ENCODE peak calls at places on chromosomes 5 and 9, in nine cellular contexts. H is stimulated activated naive CD8-positive, alpha-beta T cell treated with anti-CD3 and anti-CD28 coated beads, Interleukin-15, Interleukin-2, amounts not matched to agents 100 U/mL and 50 U/mL, for 24 hours; W is naive B cell; T is naive thymus-derived CD8-positive, alpha-beta T cell; Q is GM23248; N is 8988T; Y is activated naive CD8-positive, alpha-beta T cell treated with anti-CD3 and anti-CD28 coated beads, Interleukin-2, amount 50 U/mL, for 24 hours; Z is mucosa of descending colon; E is effector memory CD4-positive, alpha-beta T cell. F is an unnamed sample.

GRCh38 chr5:151686673-151687378 is at the start of gene SPARC:
- DNase-seq in Y (no peak), Q (peak), H (peak), E (no peak), Z (peak), W (no peak), N (no peak), T (no peak), F (peak)

GRCh38 chr5:164555809-164556208 is 1050.4 kb downstream of the MAT2B start:
- DNase-seq in W (no peak), Y (no peak), N (no peak), T (no peak), E (no peak), Q (no peak), H (no peak), Z (no peak), F (no peak)

GRCh38 chr9:120845255-120845654 is 2.5 kb upstream of the PSMD5 start:
- DNase-seq in E (no peak), Y (peak), H (peak), T (no peak), N (no peak), Z (no peak), W (no peak), Q (peak), F (no peak)

GRCh38 chr5:134141346-134142050 is 27.0 kb downstream of the TCF7 start:
- DNase-seq in H (no peak), Y (no peak), Q (peak), Z (peak), T (peak), N (no peak), E (no peak), W (no peak), F (no peak)

GRCh38 chr9:79667716-79668458 is 96.1 kb downstream of the TLE4 start:
- DNase-seq in N (no peak), H (no peak), T (no peak), Y (no peak), E (no peak), Q (no peak), Z (no peak), W (no peak), F (peak)

GRCh38 chr5:80181618-80182211 is 74.1 kb downstream of the SERINC5 start:
- DNase-seq in N (no peak), W (peak), E (peak), Q (no peak), H (no peak), Y (no peak), Z (peak), T (peak), F (no peak)

GRCh38 chr9:70083429-70083828 is 39.8 kb downstream of the MAMDC2 start:
- DNase-seq in E (no peak), Y (no peak), Q (peak), Z (no peak), T (no peak), N (no peak), W (no peak), H (no peak), F (no peak)

GRCh38 chr5:32805966-32806626 is 95.0 kb downstream of the NPR3 start:
- DNase-seq in Y (no peak), T (no peak), N (no peak), W (no peak), H (no peak), Q (peak), E (no peak), Z (no peak), F (no peak)

GRCh38 chr5:55714339-55714738 is 2.2 kb upstream of the SLC38A9 start:
- DNase-seq in Y (no peak), Q (no peak), W (no peak), N (no peak), E (no peak), H (no peak), Z (no peak), T (no peak), F (no peak)

GRCh38 chr5:2725957-2726356 is 25.5 kb downstream of the IRX2 start:
- DNase-seq in Q (no peak), Y (no peak), E (no peak), N (no peak), Z (no peak), H (no peak), T (no peak), W (no peak), F (no peak)

GRCh38 chr9:130442746-130443455 is 1.9 kb upstream of the ASS1 start:
- DNase-seq in T (no peak), N (no peak), Q (no peak), Z (peak), H (no peak), Y (no peak), E (no peak), W (no peak), F (no peak)

GRCh38 chr5:88952344-88952743 is 69.4 kb upstream of the MEF2C start:
- DNase-seq in H (no peak), E (no peak), Z (no peak), Q (peak), N (no peak), Y (no peak), W (no peak), T (no peak), F (peak)

GRCh38 chr9:22005700-22006605 is 3.2 kb downstream of the CDKN2B start:
- DNase-seq in N (no peak), Z (no peak), T (no peak), Q (no peak), E (no peak), H (no peak), W (no peak), Y (no peak), F (no peak)

GRCh38 chr5:103441523-103441922 is 121.1 kb downstream of the NUDT12 start:
- DNase-seq in Y (no peak), E (no peak), T (no peak), Q (no peak), N (no peak), W (no peak), Z (no peak), H (no peak), F (no peak)

GRCh38 chr5:15105799-15106393 is 234.3 kb upstream of the ANKH start:
- DNase-seq in Z (no peak), T (no peak), W (no peak), E (no peak), H (peak), Y (peak), N (peak), Q (peak), F (peak)

GRCh38 chr9:79829566-79830347 is 258.0 kb downstream of the TLE4 start:
- DNase-seq in Y (no peak), E (no peak), H (no peak), N (no peak), T (no peak), Q (no peak), Z (no peak), W (no peak), F (no peak)

GRCh38 chr9:80878556-80878955 is 810.8 kb downstream of the TLE1 start:
- DNase-seq in N (no peak), Q (no peak), Y (no peak), Z (no peak), H (no peak), T (no peak), W (no peak), E (no peak), F (no peak)

GRCh38 chr9:114889802-114890224 is 40.6 kb downstream of the TNFSF8 start:
- DNase-seq in H (peak), Q (peak), E (no peak), N (no peak), T (no peak), Y (peak), W (peak), Z (peak), F (no peak)

F was measured in NCI-H2171 treated with DMSO at 0.1 percent for 48 hours.